ENCODE peak calls at places on chromosomes 12 and 14, in four cellular contexts. Z is uterus, L is IMR-90, K is HCT116. S is an unnamed sample.

GRCh38 chr12:66418908-66419307 is 116.6 kb downstream of the HELB start:
- DNase-seq in K (no peak), Z (no peak), L (no peak), S (no peak)

GRCh38 chr14:24162083-24162482 is 1.0 kb downstream of the IRF9 start:
- DNase-seq in Z (no peak), K (no peak), L (peak; percentile 75), S (peak; percentile 52)

GRCh38 chr12:96150442-96150841 is 43.7 kb upstream of the ELK3 start:
- DNase-seq in L (no peak), Z (no peak), K (no peak), S (no peak)

GRCh38 chr14:29745863-29746262 is 181.8 kb downstream of the PRKD1 start:
- DNase-seq in K (no peak), Z (no peak), L (no peak), S (no peak)

GRCh38 chr12:77045183-77045582 is 20.2 kb downstream of the E2F7 start:
- DNase-seq in K (no peak), L (no peak), Z (no peak), S (no peak)

GRCh38 chr12:55820679-55821078 is 2.8 kb downstream of the ORMDL2 start:
- DNase-seq in K (no peak), L (no peak), Z (no peak), S (no peak)

GRCh38 chr14:61470261-61470953 is 149.0 kb downstream of the PRKCH start:
- DNase-seq in Z (no peak), K (no peak), L (peak; percentile 98), S (no peak)

GRCh38 chr12:19158909-19159308 is 29.4 kb downstream of the PLEKHA5 start:
- DNase-seq in L (peak; percentile 65), Z (no peak), K (no peak), S (peak; percentile 69)

GRCh38 chr12:109893250-109893995 is 6.7 kb upstream of the TCHP start:
- DNase-seq in K (no peak), L (no peak), Z (no peak), S (no peak)

GRCh38 chr14:74425525-74426201 is 347 bp downstream of the SYNDIG1L start:
- DNase-seq in L (no peak), K (no peak), Z (no peak), S (peak; percentile 84)
- H3K4me3 ChIP-seq in L (no peak overlapping the region), K (no peak overlapping the region), Z (no peak overlapping the region), S (peak overlapping the region; percentile 26)

DNA sequence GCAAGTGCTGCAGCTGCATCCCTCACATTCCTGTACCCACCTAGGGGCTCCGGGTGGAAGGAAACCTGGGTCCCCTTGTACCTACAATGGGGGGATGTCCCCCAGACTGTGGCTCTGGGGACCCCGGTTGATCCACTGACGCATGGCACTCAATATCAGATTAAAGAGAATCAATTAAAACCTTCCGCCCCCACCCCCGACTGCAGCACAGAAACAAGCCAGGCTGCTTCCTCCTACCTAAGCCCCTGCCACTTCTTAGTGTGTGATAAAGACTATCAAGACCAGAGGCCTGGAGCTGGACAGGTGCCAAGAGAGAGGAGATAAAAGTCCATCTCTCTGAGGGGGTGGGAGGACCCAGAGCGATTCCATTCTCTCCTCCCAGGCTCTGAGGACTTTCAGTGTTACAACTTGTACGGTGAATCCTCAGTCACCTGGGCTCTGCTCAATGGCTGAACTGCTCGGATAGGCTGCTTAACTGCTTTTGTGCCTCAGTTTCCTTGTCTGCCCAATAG is 28.2 kb upstream of the RPLP0 start:
- DNase-seq in L (no peak), K (no peak), Z (peak; percentile 72), S (peak; percentile 76)
- H3K4me1 ChIP-seq in L (peaks cover 59% of the 10 kb centered on the region), K (peaks cover 61% of the 10 kb centered on the region), Z (peaks cover 47% of the 10 kb centered on the region), S (peaks cover 69% of the 10 kb centered on the region)

GRCh38 chr14:92460916-92461579 is 52.5 kb upstream of the RIN3 start:
- DNase-seq in Z (no peak), L (peak; percentile 82), K (no peak), S (no peak)
- H3K27ac ChIP-seq in Z (peak overlapping the region; percentile 40), L (peak overlapping the region; percentile 38), K (no peak overlapping the region), S (no peak overlapping the region)

GRCh38 chr14:103126088-103126872 is 3.0 kb downstream of the TNFAIP2 start:
- DNase-seq in L (no peak), Z (peak; percentile 36), K (no peak), S (no peak)
- H3K4me3 ChIP-seq in L (no peak overlapping the region), Z (no peak overlapping the region), K (no peak overlapping the region), S (peak overlapping the region; percentile 18)

DNA sequence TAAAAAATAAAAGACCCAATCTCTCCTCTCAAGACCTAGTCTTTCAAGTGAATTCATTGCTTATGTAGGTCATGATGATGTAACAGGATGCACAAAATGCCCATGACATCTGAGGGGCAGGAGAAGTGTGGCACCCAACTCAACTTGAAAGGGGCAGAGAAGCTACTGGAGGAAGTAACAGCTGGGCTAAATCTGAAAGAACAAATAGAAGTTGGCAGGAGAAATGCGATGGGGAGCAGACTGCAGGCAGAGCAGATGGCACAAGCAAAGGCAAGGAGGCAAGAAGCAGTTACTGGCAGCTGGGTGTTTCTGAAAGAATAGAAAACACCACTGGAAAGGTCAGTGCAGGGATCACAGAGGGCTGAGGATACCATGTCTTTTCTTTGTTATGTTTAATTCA is 14.6 kb downstream of the SLC38A4 start:
- DNase-seq in L (no peak), Z (no peak), K (no peak), S (no peak)
- H3K4me1 ChIP-seq in L (no peaks in the 10 kb centered on the region), Z (no peaks in the 10 kb centered on the region), K (no peaks in the 10 kb centered on the region), S (no peaks in the 10 kb centered on the region)

GRCh38 chr12:21655594-21655993 is 2.0 kb downstream of the LDHB start:
- DNase-seq in Z (no peak), K (no peak), L (no peak), S (no peak)
- H3K27ac ChIP-seq in Z (no peak overlapping the region), K (no peak overlapping the region), L (no peak overlapping the region), S (no peak overlapping the region)